ENCODE peak calls at places on chromosomes 4 and X, in nine cellular contexts. N, U, O, J, G, V, F, Z and C are unnamed samples.

GRCh38 chr4:15851969-15852368 is 73.8 kb downstream of the CD38 start:
- DNase-seq in G (no peak), O (no peak), F (no peak), Z (no peak), U (no peak), N (no peak), J (no peak), V (no peak), C (no peak)

GRCh38 chrX:111101580-111101979 is 5.6 kb downstream of the PAK3 start:
- DNase-seq in F (no peak), J (no peak), N (no peak), U (no peak), Z (no peak), G (no peak), V (no peak), O (no peak), C (no peak)

GRCh38 chrX:123108513-123109427 is 75.3 kb upstream of the GRIA3 start:
- DNase-seq in F (no peak), O (no peak), J (no peak), V (no peak), Z (no peak), U (no peak), G (no peak), N (no peak), C (no peak)

GRCh38 chrX:68429216-68429615 is 4.1 kb downstream of the OPHN1 start:
- DNase-seq in N (no peak), J (no peak), Z (no peak), V (no peak), G (no peak), O (no peak), F (no peak), U (no peak), C (no peak)

GRCh38 chrX:108701633-108702032 is 34.7 kb downstream of the IRS4 start:
- DNase-seq in V (no peak), N (no peak), Z (no peak), O (no peak), U (no peak), J (no peak), G (no peak), F (no peak), C (no peak)

GRCh38 chr4:52421811-52422213 is 237.3 kb downstream of the USP46 start:
- DNase-seq in Z (no peak), F (no peak), G (no peak), O (no peak), N (no peak), V (no peak), J (no peak), U (no peak), C (no peak)

GRCh38 chr4:73676881-73677323 is 56.7 kb upstream of the RASSF6 start:
- DNase-seq in O (no peak), U (no peak), Z (no peak), N (peak), V (no peak), J (no peak), F (no peak), G (peak), C (no peak)

GRCh38 chr4:19532120-19532848 is 719.4 kb upstream of the SLIT2 start:
- DNase-seq in V (peak), O (no peak), G (no peak), J (no peak), U (no peak), N (no peak), F (no peak), Z (no peak), C (no peak)

GRCh38 chr4:112881842-112882241 is 167.6 kb upstream of the ANK2 start:
- DNase-seq in U (no peak), G (no peak), Z (peak), N (no peak), J (no peak), F (no peak), V (no peak), O (no peak), C (no peak)

GRCh38 chr4:2792711-2793577 is at the start of gene SH3BP2:
- DNase-seq in U (peak), N (peak), G (peak), O (peak), J (peak), V (peak), F (peak), Z (peak), C (peak)

GRCh38 chr4:163554870-163555465 is 60.5 kb downstream of the TMA16 start:
- DNase-seq in U (no peak), Z (no peak), V (no peak), F (no peak), O (no peak), G (no peak), J (no peak), N (no peak), C (no peak)

GRCh38 chr4:155552180-155552579 is 114.5 kb upstream of the GUCY1A1 start:
- DNase-seq in Z (no peak), J (no peak), G (no peak), N (no peak), F (no peak), U (no peak), O (no peak), V (no peak), C (no peak)

GRCh38 chr4:139524062-139524631 is 31.9 kb downstream of the SETD7 start:
- DNase-seq in G (no peak), Z (no peak), J (no peak), F (no peak), N (no peak), O (no peak), V (no peak), U (no peak), C (no peak)

GRCh38 chr4:119027815-119028214 is 107.8 kb upstream of the MYOZ2 start:
- DNase-seq in O (no peak), U (no peak), V (no peak), F (no peak), G (no peak), Z (no peak), J (no peak), N (no peak), C (no peak)

GRCh38 chrX:41981481-41982013 is 58.2 kb upstream of the CASK start:
- DNase-seq in Z (no peak), F (no peak), N (no peak), U (no peak), O (no peak), G (no peak), J (no peak), V (no peak), C (no peak)

GRCh38 chr4:4984186-4984585 is 35.1 kb downstream of the CYTL1 start:
- DNase-seq in Z (no peak), U (no peak), F (no peak), N (no peak), J (no peak), V (no peak), G (no peak), O (no peak), C (no peak)

GRCh38 chr4:112589207-112589606 is 47.5 kb downstream of the ZGRF1 start:
- DNase-seq in U (no peak), Z (no peak), N (no peak), V (no peak), F (no peak), O (no peak), G (no peak), J (no peak), C (no peak)

GRCh38 chrX:13764765-13765164 is 30.2 kb downstream of the OFD1 start:
- DNase-seq in J (no peak), Z (peak), U (no peak), F (no peak), N (no peak), V (peak), G (peak), O (no peak), C (no peak)

GRCh38 chr4:73922766-73923630 is 53.8 kb downstream of the CXCL1 start:
- DNase-seq in O (no peak), V (no peak), N (peak), F (no peak), J (no peak), Z (no peak), U (no peak), G (no peak), C (no peak)

GRCh38 chrX:39995457-39995856 is 102.3 kb downstream of the BCOR start:
- DNase-seq in N (no peak), G (no peak), J (no peak), U (no peak), F (no peak), Z (no peak), V (no peak), O (no peak), C (no peak)